ENCODE peak calls at places on chromosomes 2 and 18, in four cellular contexts. S is tibial artery; A is tibial nerve; O is CD8-positive, alpha-beta T cell. Z is an unnamed sample. For H3K4me1, the result is how much of the 10 kb centered on the place peaks cover.

GRCh38 chr2:30772021-30772705 is 35.1 kb downstream of the CAPN13 start:
- DNase-seq in S (no peak), A (no peak), O (no peak), Z (no peak)

GRCh38 chr2:18404708-18405107 is 155.7 kb downstream of the RDH14 start:
- DNase-seq in O (no peak), S (no peak), A (no peak), Z (no peak)

GRCh38 chr2:6978991-6979390 is 61.8 kb downstream of the RNF144A start:
- DNase-seq in A (no peak), O (no peak), S (no peak), Z (no peak)

GRCh38 chr2:197052371-197052770 is 125.9 kb upstream of the PGAP1 start:
- DNase-seq in S (no peak), O (no peak), A (no peak), Z (no peak)

GRCh38 chr2:149568138-149568537 is 19.4 kb downstream of the MMADHC start:
- DNase-seq in A (no peak), S (no peak), O (no peak), Z (no peak)

GRCh38 chr2:149556452-149556851 is 31.1 kb downstream of the MMADHC start:
- DNase-seq in S (no peak), A (no peak), O (no peak), Z (no peak)

GRCh38 chr2:223383315-223383714 is 218.8 kb downstream of the SCG2 start:
- DNase-seq in S (no peak), A (no peak), O (no peak), Z (no peak)

GRCh38 chr18:56696966-56697365 is 45.8 kb downstream of the WDR7 start:
- DNase-seq in S (no peak), A (no peak), O (no peak), Z (no peak)

GRCh38 chr2:25276569-25277465 is 64.9 kb downstream of the DNMT3A start:
- DNase-seq in S (peak), A (no peak), O (peak), Z (peak)

GRCh38 chr2:19494241-19494640 is 135.8 kb upstream of the OSR1 start:
- DNase-seq in S (no peak), O (no peak), A (no peak), Z (no peak)

GRCh38 chr2:1429895-1430294 is 16.6 kb downstream of the TPO start:
- DNase-seq in A (no peak), S (no peak), O (no peak), Z (no peak)

GRCh38 chr18:58272209-58272608 is 228.2 kb downstream of the NEDD4L start:
- DNase-seq in O (no peak), A (no peak), S (no peak), Z (no peak)

GRCh38 chr18:58270396-58270795 is 226.4 kb downstream of the NEDD4L start:
- DNase-seq in A (no peak), S (no peak), O (no peak), Z (no peak)

GRCh38 chr18:58269931-58270330 is 225.9 kb downstream of the NEDD4L start:
- DNase-seq in O (no peak), S (no peak), A (no peak), Z (no peak)

GRCh38 chr18:58272779-58273500 is 228.9 kb downstream of the NEDD4L start:
- DNase-seq in O (no peak), S (no peak), A (no peak), Z (no peak)

GRCh38 chr18:58271770-58272169 is 227.7 kb downstream of the NEDD4L start:
- DNase-seq in S (no peak), O (no peak), A (no peak), Z (no peak)
- H3K4me1 ChIP-seq in S (under half), O (under half), A (under half), Z (under half)

GRCh38 chr2:152466925-152467676 is 132.1 kb downstream of the FMNL2 start:
- DNase-seq in S (no peak), O (no peak), A (peak), Z (no peak)

GRCh38 chr2:152471013-152471412 is 136.0 kb downstream of the FMNL2 start:
- DNase-seq in S (no peak), O (no peak), A (no peak), Z (no peak)

GRCh38 chr2:152467677-152468406 is 132.9 kb downstream of the FMNL2 start:
- DNase-seq in O (no peak), S (no peak), A (no peak), Z (no peak)

GRCh38 chr2:152471499-152471898 is 136.5 kb downstream of the FMNL2 start:
- DNase-seq in O (no peak), A (no peak), S (no peak), Z (no peak)

DNA sequence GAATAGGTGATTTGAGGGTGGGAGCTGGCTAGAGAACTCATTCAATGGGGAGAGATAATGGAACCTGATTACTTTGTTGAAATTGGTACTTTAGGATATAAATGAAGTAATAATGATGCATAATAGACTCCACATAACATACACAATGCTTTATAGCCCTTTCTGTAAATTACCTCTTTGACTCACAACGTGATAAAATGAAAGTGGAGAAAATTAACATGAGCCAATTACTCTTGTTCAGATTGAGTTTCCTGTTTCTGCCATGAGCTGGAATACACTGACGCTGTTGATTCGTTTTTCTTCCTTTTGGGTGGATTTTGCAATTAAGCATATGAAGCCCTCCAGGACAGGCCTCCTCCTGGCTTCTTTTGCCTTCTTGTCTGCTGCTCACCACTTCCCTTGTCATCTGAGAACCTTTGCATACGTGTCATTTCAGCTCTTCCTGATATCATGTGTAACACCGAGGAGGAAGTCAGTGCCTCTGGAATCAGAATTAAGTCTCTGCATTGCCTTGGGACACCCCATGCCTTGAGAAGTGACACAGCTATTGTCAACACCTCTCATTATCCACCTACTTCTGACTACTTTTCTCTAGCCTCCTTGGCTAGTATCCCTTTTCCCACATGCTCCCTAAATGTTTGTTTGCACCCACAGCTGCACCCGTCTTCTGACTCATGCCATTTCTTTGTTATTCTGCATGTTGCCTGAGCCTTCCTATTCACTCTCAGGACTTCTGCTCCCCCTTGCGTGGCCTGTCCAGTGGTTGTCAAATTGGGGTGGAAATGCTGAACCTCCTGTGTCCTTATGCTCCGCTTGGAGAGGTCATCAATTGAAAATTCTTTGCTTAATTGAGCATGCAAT is 134.1 kb downstream of the FMNL2 start:
- DNase-seq in A (no peak), S (no peak), O (no peak), Z (no peak)
- H3K4me1 ChIP-seq in A (under half), S (half or more), O (under half), Z (under half)

DNA sequence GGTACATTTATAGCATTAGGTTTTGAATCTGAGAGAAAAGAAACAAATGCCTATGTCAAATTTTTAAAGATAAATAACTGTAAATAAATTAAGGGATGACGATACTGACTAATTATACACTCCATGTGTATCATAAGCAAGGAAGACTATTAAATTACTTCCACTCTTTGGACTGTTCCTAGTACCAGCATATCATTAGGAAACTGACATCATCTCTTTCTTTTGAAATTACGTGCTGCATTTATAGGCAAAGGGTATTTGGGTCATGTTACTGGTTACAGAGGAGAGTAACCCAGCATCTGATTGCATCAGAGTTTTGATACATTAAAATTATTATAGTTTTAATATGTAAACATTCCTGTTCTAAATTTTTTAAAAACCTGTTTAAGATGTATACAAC is 309.7 kb downstream of the XIRP2 start:
- DNase-seq in A (no peak), S (no peak), O (no peak), Z (no peak)
- H3K4me1 ChIP-seq in A (under half), S (under half), O (under half), Z (under half)

GRCh38 chr2:144694456-144694855 is 174.5 kb upstream of the ZEB2 start:
- DNase-seq in S (no peak), A (no peak), O (no peak), Z (no peak)

GRCh38 chr2:144692661-144693060 is 172.7 kb upstream of the ZEB2 start:
- DNase-seq in S (no peak), A (no peak), O (no peak), Z (no peak)

GRCh38 chr2:144695661-144696060 is 175.7 kb upstream of the ZEB2 start:
- DNase-seq in S (no peak), O (no peak), A (no peak), Z (no peak)

GRCh38 chr2:144693179-144693578 is 173.3 kb upstream of the ZEB2 start:
- DNase-seq in A (no peak), O (no peak), S (no peak), Z (no peak)
- H3K4me1 ChIP-seq in A (under half), O (under half), S (under half), Z (under half)

DNA sequence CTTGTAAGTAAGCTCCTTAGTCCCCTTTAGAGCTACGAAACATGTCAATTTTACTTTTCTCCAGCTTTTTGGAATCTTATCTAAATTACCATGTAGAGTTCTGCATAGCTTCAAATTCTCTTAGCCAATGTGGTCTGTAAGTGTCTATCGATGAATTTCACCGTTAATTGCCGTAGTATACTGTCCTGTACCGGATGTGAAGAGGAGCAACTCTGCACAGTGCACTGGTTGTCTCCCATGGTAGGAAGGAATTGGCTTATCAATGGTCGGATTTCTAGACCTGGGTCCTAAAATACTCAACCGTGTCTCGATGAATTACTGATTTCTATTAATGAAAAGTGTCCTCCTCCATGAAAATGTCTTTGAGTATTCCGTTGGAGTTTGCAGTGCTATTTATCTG is 1.9 kb downstream of the NOP58 start:
- DNase-seq in S (no peak), A (no peak), O (no peak), Z (no peak)
- H3K4me1 ChIP-seq in S (under half), A (under half), O (under half), Z (under half)

DNA sequence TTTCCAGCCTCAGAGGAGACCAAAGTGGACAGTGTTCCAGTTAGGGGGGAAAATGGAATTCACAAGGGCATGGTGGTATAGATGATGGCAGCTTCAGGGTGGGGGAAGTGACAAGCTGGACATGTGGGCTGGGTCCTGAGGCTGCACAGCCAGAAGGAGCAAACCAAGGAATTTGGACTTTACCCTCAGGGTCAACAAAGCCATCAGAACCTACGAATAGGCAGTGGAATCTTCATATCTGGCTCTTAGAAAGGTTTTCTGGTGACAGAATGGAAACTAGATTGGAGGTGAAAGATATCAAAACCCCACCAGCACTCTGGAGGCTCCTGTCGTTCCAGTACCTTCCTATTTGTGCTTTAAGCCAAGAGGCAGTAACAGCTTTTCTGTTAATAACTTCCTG is 127.1 kb downstream of the SETBP1 start:
- DNase-seq in A (no peak), S (no peak), O (no peak), Z (no peak)
- H3K4me1 ChIP-seq in A (under half), S (half or more), O (under half), Z (under half)

GRCh38 chr2:60317831-60318230 is 235.6 kb downstream of the BCL11A start:
- DNase-seq in S (no peak), O (no peak), A (no peak), Z (no peak)
- H3K4me1 ChIP-seq in S (under half), O (under half), A (under half), Z (under half)

Z was measured in adrenal gland.